ENCODE peak calls at places on chromosomes 2 and 18, in ten cellular contexts. B, D, N, V, F, E, U, Z, O and M are unnamed samples.

GRCh38 chr18:59556265-59556664 is 141.0 kb downstream of the CCBE1 start:
- DNase-seq in V (no peak), E (peak), U (no peak), F (no peak), N (no peak), Z (no peak), B (no peak), D (no peak), O (no peak), M (no peak)

GRCh38 chr2:226123307-226123706 is 676.3 kb downstream of the IRS1 start:
- DNase-seq in B (no peak), U (no peak), D (no peak), V (no peak), Z (no peak), N (no peak), F (peak), E (no peak), O (no peak), M (no peak)

GRCh38 chr18:31088532-31088931 is 13.7 kb downstream of the DSC2 start:
- DNase-seq in F (no peak), N (no peak), V (no peak), B (no peak), E (no peak), O (no peak), U (no peak), D (no peak), Z (no peak), M (no peak)

GRCh38 chr2:71223767-71224333 is 3.1 kb downstream of the PAIP2B start:
- DNase-seq in N (peak), E (peak), O (no peak), F (peak), D (no peak), B (peak), U (peak), V (peak), Z (peak), M (peak)

GRCh38 chr2:239644016-239644415 is 243.2 kb upstream of the HDAC4 start:
- DNase-seq in D (no peak), B (no peak), F (no peak), U (no peak), E (no peak), V (no peak), N (no peak), O (peak), Z (no peak), M (no peak)

GRCh38 chr2:113979172-113980128 is 89.6 kb downstream of the ACTR3 start:
- DNase-seq in B (no peak), F (no peak), E (no peak), U (no peak), V (no peak), O (peak), N (no peak), Z (peak), D (peak), M (no peak)

GRCh38 chr2:238573916-238574315 is 147.2 kb downstream of the ASB1 start:
- DNase-seq in U (no peak), D (no peak), N (no peak), B (no peak), F (peak), O (no peak), Z (peak), V (no peak), E (no peak), M (no peak)

GRCh38 chr2:149330127-149331022 is at the start of gene LYPD6:
- DNase-seq in V (peak), U (peak), B (peak), F (peak), E (peak), Z (peak), D (no peak), N (peak), O (no peak), M (peak)

GRCh38 chr2:239630618-239631286 is 229.9 kb upstream of the HDAC4 start:
- DNase-seq in N (no peak), D (no peak), V (no peak), F (peak), B (no peak), O (no peak), Z (no peak), E (peak), U (no peak), M (no peak)

GRCh38 chr2:241074901-241075540 is 27.1 kb downstream of the MTERF4 start:
- DNase-seq in E (no peak), D (no peak), F (no peak), B (no peak), O (no peak), Z (no peak), V (no peak), U (no peak), N (no peak), M (no peak)

GRCh38 chr2:39871291-39871761 is 92.3 kb upstream of the THUMPD2 start:
- DNase-seq in D (no peak), O (no peak), N (no peak), B (no peak), V (no peak), F (no peak), E (peak), Z (no peak), U (no peak), M (no peak)

GRCh38 chr2:60355849-60356261 is 197.6 kb downstream of the BCL11A start:
- DNase-seq in O (no peak), N (no peak), E (no peak), B (no peak), F (no peak), Z (no peak), U (no peak), V (no peak), D (no peak), M (no peak)

GRCh38 chr18:61765097-61765496 is 127.7 kb downstream of the RNF152 start:
- DNase-seq in O (no peak), D (no peak), F (no peak), Z (no peak), E (no peak), B (no peak), V (peak), U (no peak), N (no peak), M (no peak)

GRCh38 chr2:74457129-74457548 is 1.1 kb upstream of the WBP1 start:
- DNase-seq in V (no peak), N (no peak), E (no peak), B (peak), U (no peak), Z (no peak), O (no peak), D (no peak), F (no peak), M (no peak)

GRCh38 chr2:219454217-219454616 is 19.6 kb downstream of the SPEG start:
- DNase-seq in F (no peak), V (no peak), U (no peak), N (no peak), O (no peak), Z (no peak), E (no peak), B (no peak), D (no peak), M (no peak)

GRCh38 chr2:170585067-170585466 is 130.1 kb upstream of the SP5 start:
- DNase-seq in D (no peak), O (no peak), N (no peak), E (peak), V (no peak), Z (no peak), F (no peak), B (no peak), U (no peak), M (no peak)

GRCh38 chr2:127027715-127028114 is 79.2 kb downstream of the BIN1 start:
- DNase-seq in N (no peak), D (no peak), E (no peak), F (no peak), B (no peak), O (no peak), Z (no peak), U (no peak), V (no peak), M (no peak)

GRCh38 chr2:171902840-171903420 is 8.9 kb upstream of the SLC25A12 start:
- DNase-seq in E (no peak), V (no peak), D (no peak), Z (no peak), F (no peak), B (no peak), N (no peak), U (no peak), O (no peak), M (no peak)

GRCh38 chr2:121527009-121527682 is 3.5 kb upstream of the RNU4ATAC start:
- DNase-seq in U (no peak), D (no peak), E (peak), V (no peak), Z (no peak), B (no peak), F (peak), O (no peak), N (no peak), M (no peak)

GRCh38 chr2:174781996-174782395 is 17.7 kb upstream of the CHRNA1 start:
- DNase-seq in F (no peak), N (no peak), V (no peak), U (no peak), O (no peak), Z (no peak), D (no peak), E (no peak), B (no peak), M (no peak)

GRCh38 chr2:54767921-54768320 is 44.5 kb downstream of the EML6 start:
- DNase-seq in D (no peak), N (no peak), V (no peak), O (no peak), U (no peak), Z (no peak), E (peak), B (no peak), F (no peak), M (no peak)

GRCh38 chr18:34787931-34788532 is 77.9 kb downstream of the DTNA start:
- DNase-seq in O (peak), U (no peak), V (peak), Z (peak), B (peak), E (peak), D (no peak), F (peak), N (peak), M (no peak)

GRCh38 chr18:64972545-64972944 is 778.3 kb upstream of the CDH7 start:
- DNase-seq in Z (no peak), V (no peak), U (no peak), F (no peak), O (no peak), E (no peak), N (no peak), D (no peak), B (no peak), M (no peak)

GRCh38 chr2:85799215-85799956 is 45.6 kb downstream of the ATOH8 start:
- DNase-seq in F (no peak), V (no peak), O (no peak), E (peak), U (peak), Z (peak), B (no peak), N (peak), D (no peak), M (no peak)

GRCh38 chr18:58335223-58335622 is 291.2 kb downstream of the NEDD4L start:
- DNase-seq in N (no peak), F (no peak), V (peak), D (no peak), B (no peak), O (no peak), Z (no peak), U (no peak), E (no peak), M (no peak)

GRCh38 chr2:20410556-20411277 is 36.2 kb upstream of the RHOB start:
- DNase-seq in D (no peak), Z (no peak), U (no peak), N (peak), B (no peak), E (no peak), V (no peak), O (no peak), F (no peak), M (no peak)

GRCh38 chr2:37414470-37414949 is 70.1 kb downstream of the QPCT start:
- DNase-seq in E (peak), N (no peak), F (no peak), V (peak), U (no peak), O (peak), Z (no peak), D (no peak), B (no peak), M (no peak)

GRCh38 chr2:174040417-174040701 is 75.2 kb upstream of the SP3 start:
- DNase-seq in V (no peak), N (no peak), D (no peak), E (no peak), Z (no peak), B (no peak), F (no peak), U (no peak), O (no peak), M (no peak)

GRCh38 chr2:28358668-28359201 is 33.9 kb upstream of the FOSL2 start:
- DNase-seq in U (no peak), B (no peak), Z (no peak), N (no peak), V (no peak), F (no peak), E (no peak), D (no peak), O (no peak), M (no peak)

GRCh38 chr18:55592572-55592971 is 4.6 kb upstream of the TCF4 start:
- DNase-seq in B (no peak), V (no peak), E (no peak), D (no peak), N (no peak), U (no peak), Z (no peak), O (no peak), F (no peak), M (no peak)
- H3K27ac ChIP-seq in B (no peak), V (no peak), E (no peak), D (no peak), N (no peak), U (no peak), Z (no peak), O (no peak), F (no peak), M (no peak)

DNA sequence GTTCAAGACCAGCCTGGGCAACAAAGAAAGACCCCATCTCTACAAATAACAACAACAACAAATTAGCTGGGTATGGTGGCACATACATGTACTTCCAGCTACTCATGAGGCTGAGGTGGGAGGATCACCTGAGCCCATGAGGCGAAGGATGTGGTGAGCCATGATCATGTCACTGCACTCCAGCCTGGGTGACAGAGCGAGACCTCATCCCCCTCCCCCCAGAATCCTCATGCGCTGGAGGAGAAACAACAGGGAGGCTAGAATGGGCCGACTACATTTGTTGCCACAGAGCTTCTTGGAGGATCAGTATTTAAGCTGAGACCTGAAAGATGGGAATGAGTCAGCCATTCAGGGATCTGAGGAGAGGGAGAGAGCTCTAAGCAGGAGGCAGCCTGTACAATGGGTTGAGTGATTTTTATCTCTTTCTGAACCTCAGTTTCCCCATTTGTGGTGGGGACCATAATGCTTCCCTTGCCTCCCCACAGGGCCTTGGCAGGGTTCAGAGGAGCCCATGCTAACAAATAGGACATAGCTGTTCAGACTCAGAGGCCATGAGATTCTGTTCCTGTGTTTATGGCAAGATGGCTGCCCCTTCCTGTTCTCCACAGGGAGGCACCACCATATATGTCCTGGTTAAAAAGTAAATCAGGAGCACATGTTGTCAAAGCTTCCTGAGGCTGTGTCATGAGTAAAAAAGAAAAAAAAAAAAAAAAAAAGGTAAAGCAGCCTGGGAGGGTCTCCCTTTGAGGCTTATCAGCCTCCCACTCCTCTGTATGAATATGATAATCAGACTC is 131.4 kb upstream of the HAAO start:
- DNase-seq in Z (no peak), D (no peak), E (no peak), F (no peak), O (no peak), B (no peak), U (no peak), N (no peak), V (no peak), M (no peak)
- H3K27ac ChIP-seq in Z (peak), D (no peak), E (peak), F (peak), O (no peak), B (peak), U (peak), N (peak), V (peak), M (no peak)

GRCh38 chr2:224328798-224329197 is 73.1 kb downstream of the FAM124B start:
- DNase-seq in U (no peak), V (no peak), Z (no peak), D (no peak), F (no peak), O (no peak), E (no peak), B (no peak), N (no peak), M (no peak)
- H3K27ac ChIP-seq in U (no peak), V (no peak), Z (no peak), D (no peak), F (no peak), O (no peak), E (no peak), B (no peak), N (no peak), M (no peak)

GRCh38 chr2:96547203-96547641 is 10.7 kb downstream of the ARID5A start:
- DNase-seq in Z (no peak), V (no peak), O (no peak), U (no peak), E (no peak), D (no peak), F (no peak), N (no peak), B (no peak), M (no peak)

GRCh38 chr2:96549967-96550786 is 13.6 kb downstream of the ARID5A start:
- DNase-seq in V (peak), B (peak), O (no peak), D (no peak), N (peak), E (no peak), U (no peak), F (no peak), Z (peak), M (no peak)

GRCh38 chr2:96549466-96549785 is 12.9 kb downstream of the ARID5A start:
- DNase-seq in U (no peak), B (no peak), O (no peak), F (no peak), N (no peak), Z (no peak), D (no peak), V (no peak), E (no peak), M (no peak)

GRCh38 chr2:96547751-96548161 is 11.2 kb downstream of the ARID5A start:
- DNase-seq in Z (no peak), U (no peak), D (no peak), N (no peak), V (no peak), O (no peak), F (no peak), B (no peak), E (no peak), M (no peak)

DNA sequence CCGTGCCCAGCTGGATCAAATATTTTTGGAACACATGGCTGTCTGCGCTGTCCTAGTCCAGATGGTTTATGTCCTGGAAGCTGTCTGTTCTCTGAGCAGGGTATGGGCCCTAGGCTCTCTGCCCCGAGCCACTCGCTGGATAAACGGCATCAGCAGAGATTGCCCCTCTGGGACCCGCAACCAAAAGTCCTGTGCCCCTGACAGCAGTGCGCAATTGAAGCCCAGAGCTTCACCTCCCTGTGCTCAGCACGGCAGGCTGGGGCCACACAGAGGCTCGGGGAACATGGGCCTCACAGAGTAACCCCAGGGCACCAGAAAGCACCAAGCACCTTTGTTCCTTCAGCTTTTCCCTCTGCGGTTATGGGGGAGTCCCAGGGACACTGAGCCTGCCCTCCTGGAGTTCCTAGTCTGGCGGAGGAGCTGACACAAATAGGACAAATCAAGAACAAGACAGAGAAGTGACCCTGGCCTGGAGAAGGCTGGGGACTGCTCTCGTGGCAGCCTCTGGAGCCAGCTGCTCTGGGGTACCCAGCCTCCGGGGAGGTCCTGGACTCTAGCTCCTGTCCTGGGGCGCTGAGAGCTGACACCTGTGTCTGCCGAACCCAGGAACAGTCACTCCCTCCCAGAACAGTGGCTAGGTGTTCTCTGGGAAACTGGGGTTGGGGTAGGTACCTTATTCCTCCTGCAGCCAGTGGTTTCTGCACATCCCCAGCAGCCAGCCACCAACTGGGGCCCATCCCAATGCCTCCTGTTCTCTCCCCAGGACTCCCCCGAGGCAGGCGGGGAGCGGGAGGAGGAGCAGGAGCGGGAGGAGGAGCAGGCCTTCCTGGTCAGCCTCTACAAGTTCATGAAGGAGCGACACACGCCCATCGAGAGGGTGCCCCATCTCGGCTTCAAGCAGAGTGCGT is 12.3 kb downstream of the ARID5A start:
- DNase-seq in E (no peak), F (no peak), O (no peak), V (no peak), Z (no peak), N (no peak), D (no peak), B (no peak), U (no peak), M (no peak)
- H3K27ac ChIP-seq in E (no peak), F (no peak), O (no peak), V (no peak), Z (no peak), N (no peak), D (no peak), B (no peak), U (no peak), M (no peak)

GRCh38 chr2:134391751-134392160 is 137.9 kb downstream of the MGAT5 start:
- DNase-seq in E (peak), N (no peak), F (no peak), B (peak), V (no peak), O (no peak), U (no peak), Z (no peak), D (no peak), M (no peak)
- H3K27ac ChIP-seq in E (no peak), N (no peak), F (no peak), B (peak), V (no peak), O (no peak), U (no peak), Z (no peak), D (no peak), M (no peak)